ENCODE peak calls at places on chromosome 22, in seven cellular contexts. Q, G, E, V, I, K and T are unnamed samples.

GRCh38 chr22:24189249-24190158 is 8.2 kb downstream of the SUSD2 start:
- DNase-seq in E (peak), G (peak), K (peak), Q (peak), I (peak), V (peak), T (peak)

GRCh38 chr22:22902247-22902962 is 14.8 kb downstream of the IGLL5 start:
- DNase-seq in I (no peak), G (no peak), V (no peak), E (no peak), Q (no peak), K (no peak), T (no peak)

GRCh38 chr22:22957090-22957489 is 69.5 kb downstream of the IGLL5 start:
- DNase-seq in E (no peak), G (no peak), V (no peak), I (no peak), K (no peak), Q (no peak), T (no peak)

GRCh38 chr22:41330169-41330568 is 28.8 kb downstream of the ZC3H7B start:
- DNase-seq in E (no peak), G (no peak), Q (no peak), I (no peak), V (no peak), K (no peak), T (no peak)

GRCh38 chr22:40637181-40638150 is 947 bp upstream of the MRTFA start:
- DNase-seq in Q (no peak), G (no peak), E (no peak), I (peak), V (peak), K (peak), T (no peak)

GRCh38 chr22:47452184-47452583 is 689.7 kb downstream of the TBC1D22A start:
- DNase-seq in E (no peak), K (no peak), I (no peak), G (no peak), Q (no peak), V (no peak), T (no peak)

GRCh38 chr22:33897621-33897910 is 22.7 kb downstream of the LARGE1 start:
- DNase-seq in G (no peak), I (no peak), K (no peak), E (no peak), V (no peak), Q (no peak), T (no peak)

GRCh38 chr22:27170491-27170890 is 513.1 kb downstream of the MIAT start:
- DNase-seq in Q (no peak), V (no peak), K (no peak), G (peak), I (no peak), E (no peak), T (peak)

GRCh38 chr22:25202290-25202921 is 2.7 kb downstream of the CRYBB3 start:
- DNase-seq in Q (peak), G (peak), I (peak), V (peak), K (peak), E (peak), T (peak)

GRCh38 chr22:47029244-47030001 is 267.0 kb downstream of the TBC1D22A start:
- DNase-seq in E (no peak), K (no peak), G (no peak), I (no peak), V (no peak), Q (no peak), T (no peak)

GRCh38 chr22:42079319-42080251 is at the start of gene SMDT1:
- DNase-seq in E (peak), I (peak), G (peak), Q (peak), K (peak), V (peak), T (peak)

GRCh38 chr22:46985507-46985882 is 223.0 kb downstream of the TBC1D22A start:
- DNase-seq in E (no peak), Q (no peak), V (no peak), G (no peak), K (no peak), I (no peak), T (no peak)

GRCh38 chr22:38927033-38927789 is 30.2 kb upstream of the APOBEC3A start:
- DNase-seq in Q (peak), E (peak), I (no peak), G (peak), V (peak), K (peak), T (peak)

GRCh38 chr22:22666307-22667091 is 22.1 kb downstream of the GGTLC2 start:
- DNase-seq in G (peak), E (no peak), V (no peak), I (no peak), Q (peak), K (peak), T (no peak)

GRCh38 chr22:31241200-31241599 is 29.1 kb downstream of the LIMK2 start:
- DNase-seq in G (peak), Q (no peak), V (no peak), E (no peak), I (no peak), K (no peak), T (no peak)

GRCh38 chr22:50403701-50404101 is 60.6 kb downstream of the PPP6R2 start:
- DNase-seq in E (peak), G (no peak), I (no peak), Q (no peak), V (peak), K (no peak), T (no peak)

GRCh38 chr22:46001046-46001425 is 24.1 kb upstream of the WNT7B start:
- DNase-seq in G (no peak), E (no peak), Q (peak), K (no peak), V (no peak), I (no peak), T (no peak)

GRCh38 chr22:44192811-44193536 is 12.2 kb downstream of the PARVG start:
- DNase-seq in E (no peak), G (no peak), V (no peak), I (no peak), K (no peak), Q (no peak), T (no peak)

GRCh38 chr22:39490135-39490798 is 11.8 kb upstream of the MIEF1 start:
- DNase-seq in Q (peak), I (peak), K (peak), G (peak), V (no peak), E (no peak), T (no peak)

GRCh38 chr22:20063271-20064139 is 16.5 kb upstream of the DGCR8 start:
- DNase-seq in E (no peak), G (no peak), V (no peak), K (no peak), I (no peak), Q (peak), T (no peak)

GRCh38 chr22:39556970-39557811 is 13.4 kb upstream of the CACNA1I start:
- DNase-seq in K (peak), I (peak), V (no peak), E (no peak), Q (peak), G (peak), T (no peak)

GRCh38 chr22:39243443-39244072 is 1.2 kb downstream of the PDGFB start:
- DNase-seq in Q (peak), G (no peak), V (no peak), I (no peak), K (no peak), E (no peak), T (no peak)

GRCh38 chr22:22082960-22083359 is 100.4 kb upstream of the TOP3B start:
- DNase-seq in E (no peak), I (no peak), G (no peak), Q (no peak), V (no peak), K (no peak), T (no peak)

GRCh38 chr22:40399661-40400060 is 29.3 kb downstream of the SGSM3 start:
- DNase-seq in Q (peak), K (no peak), I (no peak), V (no peak), E (no peak), G (no peak), T (no peak)

GRCh38 chr22:43862074-43862881 is at the start of gene SULT4A1:
- DNase-seq in G (peak), I (no peak), K (peak), V (no peak), E (no peak), Q (peak), T (no peak)